ENCODE peak calls at places on chromosome 14, in four cellular contexts. One of them, this sample, is unnamed.

GRCh38 chr14:104739026-104739425 is 13.9 kb upstream of the SIVA1 start:
- DNase-seq in GM13976: no peak
- DNase-seq in HepG2: no peak
- DNase-seq in iPS-NIHi11: no peak
- DNase-seq in this sample: no peak

GRCh38 chr14:54177861-54178591 is 218.8 kb upstream of the CDKN3 start:
- DNase-seq in GM13976: no peak
- DNase-seq in HepG2: no peak
- DNase-seq in iPS-NIHi11: no peak
- DNase-seq in this sample: no peak

GRCh38 chr14:77485901-77486678 is 12.5 kb downstream of the ISM2 start:
- DNase-seq in GM13976: peak
- DNase-seq in HepG2: no peak
- DNase-seq in iPS-NIHi11: no peak
- DNase-seq in this sample: no peak

GRCh38 chr14:87461704-87462103 is 531.3 kb downstream of the GALC start:
- DNase-seq in GM13976: no peak
- DNase-seq in HepG2: no peak
- DNase-seq in iPS-NIHi11: no peak
- DNase-seq in this sample: no peak

GRCh38 chr14:88297306-88297705 is 25.8 kb downstream of the KCNK10 start:
- DNase-seq in GM13976: no peak
- DNase-seq in HepG2: no peak
- DNase-seq in iPS-NIHi11: no peak
- DNase-seq in this sample: no peak

GRCh38 chr14:51246032-51246431 is 6.0 kb downstream of the TMX1 start:
- DNase-seq in GM13976: no peak
- DNase-seq in HepG2: no peak
- DNase-seq in iPS-NIHi11: no peak
- DNase-seq in this sample: no peak

GRCh38 chr14:99986416-99986815 is 78.8 kb upstream of the EVL start:
- DNase-seq in GM13976: no peak
- DNase-seq in HepG2: no peak
- DNase-seq in iPS-NIHi11: no peak
- DNase-seq in this sample: no peak

GRCh38 chr14:81231540-81231939 is 10.8 kb upstream of the GTF2A1 start:
- DNase-seq in GM13976: no peak
- DNase-seq in HepG2: peak
- DNase-seq in iPS-NIHi11: no peak
- DNase-seq in this sample: peak

GRCh38 chr14:71430321-71431168 is 501.7 kb upstream of the RGS6 start:
- DNase-seq in GM13976: no peak
- DNase-seq in HepG2: no peak
- DNase-seq in iPS-NIHi11: no peak
- DNase-seq in this sample: no peak

GRCh38 chr14:57746563-57746962 is 119.3 kb downstream of the SLC35F4 start:
- DNase-seq in GM13976: no peak
- DNase-seq in HepG2: no peak
- DNase-seq in iPS-NIHi11: no peak
- DNase-seq in this sample: no peak

GRCh38 chr14:100975668-100976067 is 72.1 kb upstream of the RTL1 start:
- DNase-seq in GM13976: no peak
- DNase-seq in HepG2: no peak
- DNase-seq in iPS-NIHi11: no peak
- DNase-seq in this sample: no peak

GRCh38 chr14:53180272-53181221 is 27.4 kb upstream of the DDHD1 start:
- DNase-seq in GM13976: peak
- DNase-seq in HepG2: peak
- DNase-seq in iPS-NIHi11: peak
- DNase-seq in this sample: no peak

GRCh38 chr14:63952933-63953437 is 100.2 kb downstream of the SYNE2 start:
- DNase-seq in GM13976: no peak
- DNase-seq in HepG2: no peak
- DNase-seq in iPS-NIHi11: no peak
- DNase-seq in this sample: no peak

GRCh38 chr14:84343637-84344036 is 1186.3 kb upstream of the FLRT2 start:
- DNase-seq in GM13976: no peak
- DNase-seq in HepG2: no peak
- DNase-seq in iPS-NIHi11: no peak
- DNase-seq in this sample: no peak

This sample was measured in HuH-7.